ENCODE peak calls at places on chromosomes 4 and X, in six cellular contexts. Q, F, P, V, Y and S are unnamed samples.

GRCh38 chrX:65677954-65678469 is 10.6 kb downstream of the MSN start:
- DNase-seq in P (no peak), Y (no peak), V (peak), F (no peak), Q (no peak), S (no peak)

GRCh38 chr4:70938087-70938486 is 35.9 kb downstream of the MOB1B start:
- DNase-seq in Q (no peak), Y (no peak), V (no peak), F (no peak), P (no peak), S (no peak)

GRCh38 chr4:139628184-139629012 is 37.2 kb upstream of the MGST2 start:
- DNase-seq in F (no peak), Q (peak), P (no peak), Y (peak), V (no peak), S (peak)

GRCh38 chr4:123113193-123113592 is 190.8 kb upstream of the NUDT6 start:
- DNase-seq in F (no peak), Q (no peak), P (no peak), Y (no peak), V (no peak), S (no peak)

GRCh38 chr4:244471-244870 is 60.8 kb downstream of the ZNF732 start:
- DNase-seq in P (no peak), Q (peak), V (no peak), F (peak), Y (peak), S (peak)

GRCh38 chrX:40174594-40175415 is 77.0 kb upstream of the BCOR start:
- DNase-seq in Y (peak), V (peak), F (no peak), Q (peak), P (no peak), S (peak)

GRCh38 chrX:119654112-119654531 is 38.8 kb downstream of the SEPTIN6 start:
- DNase-seq in Y (no peak), P (no peak), Q (peak), V (peak), F (peak), S (no peak)

GRCh38 chr4:88022289-88022688 is 14.9 kb downstream of the PKD2 start:
- DNase-seq in Y (no peak), F (no peak), P (no peak), V (no peak), Q (no peak), S (no peak)

GRCh38 chrX:50100188-50100587 is 100.6 kb downstream of the AKAP4 start:
- DNase-seq in Q (no peak), Y (no peak), V (no peak), P (no peak), F (no peak), S (peak)

GRCh38 chr4:146472404-146472803 is 49.3 kb downstream of the SLC10A7 start:
- DNase-seq in V (no peak), P (peak), F (no peak), Y (peak), Q (peak), S (peak)

GRCh38 chr4:123506311-123506685 is 109.7 kb downstream of the SPRY1 start:
- DNase-seq in F (no peak), Y (no peak), V (no peak), Q (peak), P (no peak), S (no peak)

GRCh38 chr4:19508442-19508841 is 743.3 kb upstream of the SLIT2 start:
- DNase-seq in Y (no peak), Q (no peak), V (peak), P (no peak), F (no peak), S (no peak)

GRCh38 chrX:47723689-47724088 is 64.7 kb upstream of the UXT start:
- DNase-seq in V (no peak), Q (peak), Y (no peak), F (no peak), P (peak), S (no peak)

GRCh38 chr4:19005211-19005610 is 983.7 kb upstream of the LCORL start:
- DNase-seq in Y (no peak), Q (no peak), P (no peak), F (no peak), V (peak), S (no peak)

GRCh38 chr4:80138556-80139538 is 58.5 kb upstream of the PRDM8 start:
- DNase-seq in F (peak), Y (no peak), P (no peak), V (peak), Q (no peak), S (no peak)

GRCh38 chr4:53015681-53016080 is 153.6 kb downstream of the RASL11B start:
- DNase-seq in P (no peak), Y (peak), F (no peak), V (peak), Q (peak), S (no peak)

GRCh38 chr4:10083331-10083769 is 33.2 kb downstream of the WDR1 start:
- DNase-seq in P (no peak), Q (no peak), F (peak), Y (no peak), V (no peak), S (no peak)

GRCh38 chr4:40916880-40917279 is 167.1 kb downstream of the NSUN7 start:
- DNase-seq in P (no peak), F (no peak), Y (no peak), V (peak), Q (peak), S (peak)

GRCh38 chr4:13548984-13549546 is 4.8 kb upstream of the NKX3-2 start:
- DNase-seq in Y (peak), P (no peak), V (peak), F (peak), Q (peak), S (peak)

GRCh38 chrX:74160816-74161215 is 143.2 kb upstream of the ZCCHC13 start:
- DNase-seq in F (no peak), P (no peak), Y (no peak), V (no peak), Q (no peak), S (no peak)

GRCh38 chrX:13748486-13748885 is 13.9 kb downstream of the OFD1 start:
- DNase-seq in F (no peak), Y (no peak), Q (no peak), P (no peak), V (no peak), S (no peak)

GRCh38 chr4:2354127-2354526 is 64.3 kb downstream of the ZFYVE28 start:
- DNase-seq in V (no peak), P (no peak), Y (no peak), Q (peak), F (peak), S (no peak)

GRCh38 chr4:41260315-41260714 is 3.6 kb downstream of the UCHL1 start:
- DNase-seq in Q (no peak), Y (no peak), V (no peak), P (no peak), F (no peak), S (no peak)

GRCh38 chr4:98557497-98557896 is 100.9 kb downstream of the TSPAN5 start:
- DNase-seq in V (peak), P (no peak), F (no peak), Q (no peak), Y (no peak), S (no peak)

GRCh38 chr4:38590017-38590416 is 74.0 kb upstream of the KLF3 start:
- DNase-seq in Q (no peak), V (no peak), P (no peak), F (no peak), Y (no peak), S (no peak)

GRCh38 chrX:130120746-130121504 is 10.6 kb upstream of the ELF4 start:
- DNase-seq in P (no peak), F (peak), Y (no peak), Q (peak), V (peak), S (no peak)

GRCh38 chr4:1477045-1477905 is 71.0 kb upstream of the NKX1-1 start:
- DNase-seq in Y (no peak), Q (no peak), P (no peak), F (no peak), V (no peak), S (no peak)

GRCh38 chrX:1390621-1391369 is 1.1 kb downstream of the SLC25A6 start:
- DNase-seq in P (no peak), F (peak), Q (no peak), Y (no peak), V (no peak), S (no peak)

GRCh38 chr4:105509291-105509690 is 35.4 kb upstream of the PPA2 start:
- DNase-seq in F (no peak), V (no peak), Q (no peak), Y (no peak), P (no peak), S (no peak)

GRCh38 chr4:164531336-164531735 is 222.6 kb upstream of the SMIM31 start:
- DNase-seq in Y (no peak), F (no peak), P (no peak), Q (no peak), V (no peak), S (no peak)

GRCh38 chr4:55729306-55730142 is 90.1 kb upstream of the EXOC1L start:
- DNase-seq in P (no peak), V (no peak), Y (no peak), Q (no peak), F (no peak), S (no peak)

GRCh38 chr4:19945979-19946380 is 305.7 kb upstream of the SLIT2 start:
- DNase-seq in F (no peak), Y (no peak), V (peak), Q (no peak), P (no peak), S (no peak)

GRCh38 chr4:498328-498919 is 532 bp downstream of the ZNF721 start:
- DNase-seq in F (no peak), Y (no peak), Q (no peak), P (no peak), V (no peak), S (no peak)

GRCh38 chr4:114386637-114387233 is 211.9 kb upstream of the UGT8 start:
- DNase-seq in V (peak), P (no peak), Y (peak), Q (no peak), F (no peak), S (peak)

GRCh38 chr4:122744229-122744628 is 11.7 kb downstream of the BBS12 start:
- DNase-seq in V (peak), P (no peak), Y (no peak), F (no peak), Q (no peak), S (no peak)